ENCODE peak calls at places on chromosomes 12 and 14, in seven cellular contexts. C, D, N, M, T, B and I are unnamed samples.

GRCh38 chr14:66046035-66046434 is 440.1 kb upstream of the CCDC196 start:
- DNase-seq in B (no peak), M (no peak), T (no peak), N (no peak), D (no peak), C (no peak), I (no peak)

GRCh38 chr14:60349663-60350365 is 100.8 kb downstream of the PPM1A start:
- DNase-seq in B (no peak), T (peak), D (peak), M (peak), C (no peak), N (peak), I (peak)

GRCh38 chr12:25943940-25944339 is 14.5 kb upstream of the RASSF8 start:
- DNase-seq in C (no peak), B (no peak), M (no peak), D (no peak), T (no peak), N (no peak), I (no peak)

GRCh38 chr12:102800565-102800964 is 116.5 kb downstream of the PAH start:
- DNase-seq in T (peak), N (no peak), D (no peak), M (no peak), C (no peak), B (no peak), I (no peak)

GRCh38 chr14:69755299-69755698 is 11.6 kb upstream of the SRSF5 start:
- DNase-seq in M (no peak), B (no peak), N (no peak), D (no peak), T (no peak), C (no peak), I (no peak)

GRCh38 chr12:89212339-89212771 is 139.9 kb downstream of the DUSP6 start:
- DNase-seq in B (no peak), D (no peak), N (no peak), C (no peak), T (no peak), M (no peak), I (no peak)

GRCh38 chr12:67545298-67545697 is 103.2 kb upstream of the DYRK2 start:
- DNase-seq in M (no peak), N (no peak), C (no peak), T (no peak), D (no peak), B (no peak), I (no peak)

GRCh38 chr14:24233538-24233866 is 773 bp downstream of the GMPR2 start:
- DNase-seq in N (no peak), B (peak), T (peak), C (no peak), D (no peak), M (no peak), I (no peak)